ENCODE peak calls at places on chromosomes 2 and 18, in nine cellular contexts. One of them, this sample, is unnamed. For H3K4me1, the result is how much of the 10 kb centered on the place peaks cover.

GRCh38 chr18:35489913-35490490 is 7.8 kb downstream of the INO80C start:
- DNase-seq in GM23248: no peak
- DNase-seq in kidney: no peak
- DNase-seq in fibroblast of lung: no peak
- DNase-seq in IMR-90: no peak
- DNase-seq in adipocyte: no peak
- DNase-seq in neuronal stem cell: no peak
- DNase-seq in neural progenitor cell: no peak
- DNase-seq in endodermal cell: no peak
- DNase-seq in this sample: no peak

GRCh38 chr2:128504242-128505149 is 185.8 kb upstream of the HS6ST1 start:
- DNase-seq in GM23248: no peak
- DNase-seq in kidney: no peak
- DNase-seq in fibroblast of lung: no peak
- DNase-seq in IMR-90: no peak
- DNase-seq in adipocyte: no peak
- DNase-seq in neuronal stem cell: no peak
- DNase-seq in neural progenitor cell: no peak
- DNase-seq in endodermal cell: peak
- DNase-seq in this sample: no peak

GRCh38 chr2:239420077-239420476 is 19.3 kb upstream of the HDAC4 start:
- DNase-seq in GM23248: no peak
- DNase-seq in kidney: no peak
- DNase-seq in fibroblast of lung: no peak
- DNase-seq in IMR-90: no peak
- DNase-seq in adipocyte: no peak
- DNase-seq in neuronal stem cell: no peak
- DNase-seq in neural progenitor cell: no peak
- DNase-seq in endodermal cell: no peak
- DNase-seq in this sample: no peak

GRCh38 chr2:169933124-169933711 is 106.0 kb downstream of the UBR3 start:
- DNase-seq in GM23248: peak
- DNase-seq in kidney: no peak
- DNase-seq in fibroblast of lung: peak
- DNase-seq in IMR-90: peak
- DNase-seq in adipocyte: peak
- DNase-seq in neuronal stem cell: no peak
- DNase-seq in neural progenitor cell: peak
- DNase-seq in endodermal cell: no peak
- DNase-seq in this sample: no peak

GRCh38 chr2:170377469-170378207 is 199.7 kb downstream of the MYO3B start:
- DNase-seq in GM23248: peak
- DNase-seq in kidney: no peak
- DNase-seq in fibroblast of lung: peak
- DNase-seq in IMR-90: no peak
- DNase-seq in adipocyte: peak
- DNase-seq in neuronal stem cell: no peak
- DNase-seq in neural progenitor cell: no peak
- DNase-seq in endodermal cell: no peak
- DNase-seq in this sample: no peak

GRCh38 chr2:47631840-47632398 is 151.0 kb upstream of the MSH6 start:
- DNase-seq in GM23248: peak
- DNase-seq in kidney: peak
- DNase-seq in fibroblast of lung: peak
- DNase-seq in IMR-90: peak
- DNase-seq in adipocyte: peak
- DNase-seq in neuronal stem cell: no peak
- DNase-seq in neural progenitor cell: no peak
- DNase-seq in endodermal cell: peak
- DNase-seq in this sample: no peak

GRCh38 chr18:51330148-51330547 is 132.7 kb upstream of the MEX3C start:
- DNase-seq in GM23248: no peak
- DNase-seq in kidney: no peak
- DNase-seq in fibroblast of lung: no peak
- DNase-seq in IMR-90: no peak
- DNase-seq in adipocyte: no peak
- DNase-seq in neuronal stem cell: no peak
- DNase-seq in neural progenitor cell: no peak
- DNase-seq in endodermal cell: no peak
- DNase-seq in this sample: no peak

GRCh38 chr2:182917924-182918323 is 51.5 kb upstream of the FRZB start:
- DNase-seq in GM23248: no peak
- DNase-seq in kidney: no peak
- DNase-seq in fibroblast of lung: no peak
- DNase-seq in IMR-90: no peak
- DNase-seq in adipocyte: no peak
- DNase-seq in neuronal stem cell: no peak
- DNase-seq in neural progenitor cell: no peak
- DNase-seq in endodermal cell: no peak
- DNase-seq in this sample: no peak

GRCh38 chr2:4745596-4745995 is 946.6 kb upstream of the SOX11 start:
- DNase-seq in GM23248: no peak
- DNase-seq in kidney: peak
- DNase-seq in fibroblast of lung: no peak
- DNase-seq in IMR-90: no peak
- DNase-seq in adipocyte: no peak
- DNase-seq in neuronal stem cell: no peak
- DNase-seq in neural progenitor cell: no peak
- DNase-seq in endodermal cell: peak
- DNase-seq in this sample: no peak

GRCh38 chr2:71463342-71463654 is 9.9 kb downstream of the DYSF start:
- DNase-seq in GM23248: no peak
- DNase-seq in kidney: no peak
- DNase-seq in fibroblast of lung: no peak
- DNase-seq in IMR-90: no peak
- DNase-seq in adipocyte: no peak
- DNase-seq in neuronal stem cell: no peak
- DNase-seq in neural progenitor cell: no peak
- DNase-seq in endodermal cell: no peak
- DNase-seq in this sample: no peak

DNA sequence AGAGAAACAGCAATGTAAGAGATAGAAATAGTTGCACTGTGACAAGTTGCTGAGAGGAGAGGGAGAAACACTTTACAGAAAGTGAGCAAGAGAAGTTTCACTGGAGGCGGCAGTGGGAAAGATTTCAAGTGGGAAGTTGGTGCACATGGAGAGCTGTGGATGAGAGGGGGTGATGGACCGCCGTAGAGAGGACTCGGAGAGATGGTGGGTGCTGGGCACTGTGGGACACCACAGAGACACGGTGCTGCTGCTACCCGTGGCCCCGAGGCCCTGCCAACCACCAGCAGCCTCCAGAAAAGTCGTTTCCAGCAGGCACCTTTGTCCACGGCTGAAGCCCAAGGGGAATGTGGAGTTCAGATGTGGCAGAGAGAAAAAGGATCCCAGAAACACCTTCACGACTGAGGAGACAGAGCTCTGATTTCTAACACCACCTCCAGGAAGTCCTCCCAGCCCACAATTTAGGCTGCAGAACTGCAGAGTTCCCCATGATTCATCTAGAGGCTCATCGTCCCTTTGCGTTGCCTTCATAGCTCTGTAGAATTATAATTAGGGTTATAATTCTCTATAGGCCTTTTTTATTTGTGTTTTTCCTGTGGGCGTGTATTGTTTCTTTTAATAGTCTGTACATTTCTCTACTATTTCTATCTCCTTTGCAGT is 15.9 kb upstream of the IGFBP2 start:
- DNase-seq in GM23248: no peak
- DNase-seq in kidney: no peak
- DNase-seq in fibroblast of lung: no peak
- DNase-seq in IMR-90: no peak
- DNase-seq in adipocyte: no peak
- DNase-seq in neuronal stem cell: no peak
- DNase-seq in neural progenitor cell: no peak
- DNase-seq in endodermal cell: no peak
- DNase-seq in this sample: no peak
- H3K9ac ChIP-seq in GM23248: no peak
- H3K9ac ChIP-seq in kidney: no peak
- H3K9ac ChIP-seq in fibroblast of lung: no peak
- H3K9ac ChIP-seq in IMR-90: no peak
- H3K9ac ChIP-seq in adipocyte: no peak
- H3K9ac ChIP-seq in neuronal stem cell: no peak
- H3K9ac ChIP-seq in neural progenitor cell: no peak
- H3K9ac ChIP-seq in endodermal cell: no peak
- H3K9ac ChIP-seq in this sample: no peak

GRCh38 chr2:190468814-190469569 is 60.8 kb downstream of the MFSD6 start:
- DNase-seq in GM23248: peak
- DNase-seq in kidney: peak
- DNase-seq in fibroblast of lung: peak
- DNase-seq in IMR-90: peak
- DNase-seq in adipocyte: peak
- DNase-seq in neuronal stem cell: no peak
- DNase-seq in neural progenitor cell: no peak
- DNase-seq in endodermal cell: no peak
- DNase-seq in this sample: peak

GRCh38 chr2:190465060-190465459 is 56.9 kb downstream of the MFSD6 start:
- DNase-seq in GM23248: no peak
- DNase-seq in kidney: no peak
- DNase-seq in fibroblast of lung: no peak
- DNase-seq in IMR-90: no peak
- DNase-seq in adipocyte: no peak
- DNase-seq in neuronal stem cell: no peak
- DNase-seq in neural progenitor cell: no peak
- DNase-seq in endodermal cell: no peak
- DNase-seq in this sample: no peak

GRCh38 chr2:190469770-190470169 is 61.6 kb downstream of the MFSD6 start:
- DNase-seq in GM23248: peak
- DNase-seq in kidney: no peak
- DNase-seq in fibroblast of lung: peak
- DNase-seq in IMR-90: peak
- DNase-seq in adipocyte: peak
- DNase-seq in neuronal stem cell: no peak
- DNase-seq in neural progenitor cell: no peak
- DNase-seq in endodermal cell: no peak
- DNase-seq in this sample: peak

GRCh38 chr2:190467575-190468083 is 59.5 kb downstream of the MFSD6 start:
- DNase-seq in GM23248: peak
- DNase-seq in kidney: no peak
- DNase-seq in fibroblast of lung: peak
- DNase-seq in IMR-90: peak
- DNase-seq in adipocyte: peak
- DNase-seq in neuronal stem cell: peak
- DNase-seq in neural progenitor cell: peak
- DNase-seq in endodermal cell: no peak
- DNase-seq in this sample: no peak

GRCh38 chr2:190466819-190467444 is 58.8 kb downstream of the MFSD6 start:
- DNase-seq in GM23248: peak
- DNase-seq in kidney: no peak
- DNase-seq in fibroblast of lung: no peak
- DNase-seq in IMR-90: peak
- DNase-seq in adipocyte: no peak
- DNase-seq in neuronal stem cell: peak
- DNase-seq in neural progenitor cell: peak
- DNase-seq in endodermal cell: no peak
- DNase-seq in this sample: no peak
- H3K4me1 ChIP-seq in GM23248: under half
- H3K4me1 ChIP-seq in kidney: under half
- H3K4me1 ChIP-seq in fibroblast of lung: under half
- H3K4me1 ChIP-seq in IMR-90: under half
- H3K4me1 ChIP-seq in adipocyte: under half
- H3K4me1 ChIP-seq in neuronal stem cell: under half
- H3K4me1 ChIP-seq in neural progenitor cell: under half
- H3K4me1 ChIP-seq in endodermal cell: under half
- H3K4me1 ChIP-seq in this sample: under half

DNA sequence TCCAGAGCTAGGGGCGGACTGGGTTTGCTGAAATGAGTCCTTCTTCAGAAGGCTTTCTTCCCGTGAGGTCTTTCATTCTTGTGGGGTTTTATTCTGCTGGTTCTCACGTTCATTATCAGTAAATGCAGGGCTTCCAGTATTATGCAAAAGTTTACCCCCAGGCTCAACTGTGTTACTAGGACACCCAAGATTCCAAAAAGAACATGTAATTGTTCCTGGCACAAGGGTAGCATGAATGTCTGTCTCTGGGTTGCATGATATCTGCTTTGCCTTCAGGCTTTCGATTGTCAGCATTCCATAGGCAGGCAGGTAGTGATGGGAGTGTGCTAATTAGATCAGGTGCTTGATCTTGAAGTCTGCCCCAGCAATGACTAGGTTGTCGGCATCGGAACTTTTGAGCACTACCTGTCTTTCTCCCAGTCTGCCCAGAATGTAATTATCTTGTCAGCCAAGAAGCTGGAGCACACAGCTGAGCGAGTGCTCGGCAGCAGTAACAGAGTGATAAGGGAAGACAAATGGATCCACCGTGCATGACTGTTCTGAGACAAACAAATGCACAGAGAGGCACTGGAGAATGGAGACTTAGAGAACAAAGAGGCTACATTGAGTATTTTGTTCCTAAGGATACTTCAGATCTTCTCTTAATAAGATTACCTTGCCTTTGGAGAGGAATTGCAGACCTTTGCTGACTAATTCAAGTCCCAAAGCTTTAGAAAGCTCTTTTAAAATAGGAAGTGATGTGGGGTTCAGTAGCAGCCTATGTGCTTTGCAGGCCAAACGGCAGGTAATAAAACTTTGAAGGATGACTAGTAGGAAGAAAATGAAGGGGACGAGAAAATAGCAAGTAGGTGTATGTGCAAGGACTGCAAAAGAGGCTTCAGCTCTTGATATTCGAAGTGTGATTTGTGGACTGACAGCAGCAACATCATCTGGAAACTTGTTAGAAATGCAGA is 41.9 kb downstream of the ITGB6 start:
- DNase-seq in GM23248: peak
- DNase-seq in kidney: no peak
- DNase-seq in fibroblast of lung: no peak
- DNase-seq in IMR-90: peak
- DNase-seq in adipocyte: peak
- DNase-seq in neuronal stem cell: no peak
- DNase-seq in neural progenitor cell: peak
- DNase-seq in endodermal cell: peak
- DNase-seq in this sample: peak
- H3K9ac ChIP-seq in GM23248: peak
- H3K9ac ChIP-seq in kidney: no peak
- H3K9ac ChIP-seq in fibroblast of lung: no peak
- H3K9ac ChIP-seq in IMR-90: no peak
- H3K9ac ChIP-seq in adipocyte: no peak
- H3K9ac ChIP-seq in neuronal stem cell: no peak
- H3K9ac ChIP-seq in neural progenitor cell: no peak
- H3K9ac ChIP-seq in endodermal cell: no peak
- H3K9ac ChIP-seq in this sample: peak

DNA sequence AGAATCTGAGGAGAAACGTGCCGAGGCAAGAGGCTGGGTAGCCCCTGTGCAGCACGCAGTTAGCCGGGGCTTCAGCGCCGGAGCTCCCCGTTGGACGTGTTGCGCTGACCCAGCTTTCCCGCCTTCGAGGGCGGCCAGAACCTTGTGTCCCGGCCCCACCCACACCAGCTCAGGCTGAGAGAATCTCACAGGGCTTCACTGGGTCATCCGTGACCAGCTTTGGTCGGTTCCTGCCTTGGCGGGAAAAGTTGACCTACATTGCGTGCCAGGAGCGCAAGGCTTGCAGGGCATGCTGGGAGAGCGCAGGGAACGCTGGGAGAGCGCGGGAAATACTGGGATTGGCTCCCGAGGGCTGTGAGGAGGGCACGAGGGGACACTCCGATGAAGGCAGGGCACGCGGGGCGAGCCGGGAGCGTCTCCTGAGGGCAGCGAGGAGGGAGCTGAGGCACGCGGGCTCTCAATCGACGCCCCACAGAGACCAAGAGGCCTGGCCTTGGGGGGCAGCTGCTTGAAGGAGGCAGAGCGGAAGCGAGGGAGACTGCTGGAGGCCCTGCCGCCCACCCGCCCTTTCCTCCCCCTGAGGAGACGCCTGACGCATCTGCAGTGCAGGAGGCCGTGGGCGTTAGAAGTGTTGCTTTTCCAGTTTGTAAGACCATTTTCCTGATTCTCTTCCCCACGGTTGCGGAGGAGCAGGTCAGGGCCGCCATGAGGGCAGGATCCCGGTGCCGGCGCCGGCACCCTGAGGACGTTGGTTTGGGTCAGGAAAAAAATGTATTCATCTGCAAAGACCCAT is at the start of gene C18orf63:
- DNase-seq in GM23248: no peak
- DNase-seq in kidney: peak
- DNase-seq in fibroblast of lung: no peak
- DNase-seq in IMR-90: no peak
- DNase-seq in adipocyte: no peak
- DNase-seq in neuronal stem cell: no peak
- DNase-seq in neural progenitor cell: no peak
- DNase-seq in endodermal cell: no peak
- DNase-seq in this sample: no peak
- H3K4me1 ChIP-seq in GM23248: under half
- H3K4me1 ChIP-seq in kidney: under half
- H3K4me1 ChIP-seq in fibroblast of lung: under half
- H3K4me1 ChIP-seq in IMR-90: under half
- H3K4me1 ChIP-seq in adipocyte: under half
- H3K4me1 ChIP-seq in neuronal stem cell: under half
- H3K4me1 ChIP-seq in neural progenitor cell: under half
- H3K4me1 ChIP-seq in endodermal cell: under half
- H3K4me1 ChIP-seq in this sample: under half